ENCODE peak calls at places on chromosomes 1 and 21, in six cellular contexts. One of them, this sample, is unnamed.

GRCh38 chr1:225972344-225973152 is 26.6 kb downstream of the SDE2 start:
- DNase-seq in heart left ventricle: no peak
- DNase-seq in breast epithelium: no peak
- DNase-seq in HepG2: no peak
- DNase-seq in esophagus squamous epithelium: no peak
- DNase-seq in IMR-90: no peak
- DNase-seq in this sample: no peak

GRCh38 chr21:26969971-26970725 is 3.3 kb upstream of the ADAMTS5 start:
- DNase-seq in heart left ventricle: no peak
- DNase-seq in breast epithelium: no peak
- DNase-seq in HepG2: no peak
- DNase-seq in esophagus squamous epithelium: no peak
- DNase-seq in IMR-90: peak
- DNase-seq in this sample: no peak

GRCh38 chr1:225651376-225651871 is 1.5 kb downstream of the ENAH start:
- DNase-seq in heart left ventricle: no peak
- DNase-seq in breast epithelium: no peak
- DNase-seq in HepG2: no peak
- DNase-seq in esophagus squamous epithelium: no peak
- DNase-seq in IMR-90: peak
- DNase-seq in this sample: no peak

GRCh38 chr1:235423214-235423652 is 56.0 kb downstream of the TBCE start:
- DNase-seq in heart left ventricle: no peak
- DNase-seq in breast epithelium: no peak
- DNase-seq in HepG2: no peak
- DNase-seq in esophagus squamous epithelium: no peak
- DNase-seq in IMR-90: no peak
- DNase-seq in this sample: no peak

GRCh38 chr1:54814148-54814498 is 13.0 kb upstream of the TTC22 start:
- DNase-seq in heart left ventricle: no peak
- DNase-seq in breast epithelium: no peak
- DNase-seq in HepG2: no peak
- DNase-seq in esophagus squamous epithelium: no peak
- DNase-seq in IMR-90: no peak
- DNase-seq in this sample: no peak

GRCh38 chr21:31564439-31564838 is 95.1 kb upstream of the SOD1 start:
- DNase-seq in heart left ventricle: no peak
- DNase-seq in breast epithelium: no peak
- DNase-seq in HepG2: no peak
- DNase-seq in esophagus squamous epithelium: no peak
- DNase-seq in IMR-90: no peak
- DNase-seq in this sample: no peak

GRCh38 chr1:11594222-11594621 is 60.0 kb downstream of the FBXO2 start:
- DNase-seq in heart left ventricle: no peak
- DNase-seq in breast epithelium: no peak
- DNase-seq in HepG2: peak
- DNase-seq in esophagus squamous epithelium: no peak
- DNase-seq in IMR-90: peak
- DNase-seq in this sample: no peak

GRCh38 chr1:60621524-60621923 is 460.8 kb upstream of the NFIA start:
- DNase-seq in heart left ventricle: no peak
- DNase-seq in breast epithelium: no peak
- DNase-seq in HepG2: no peak
- DNase-seq in esophagus squamous epithelium: no peak
- DNase-seq in IMR-90: no peak
- DNase-seq in this sample: peak

GRCh38 chr1:38559180-38559874 is 300.2 kb downstream of the RRAGC start:
- DNase-seq in heart left ventricle: peak
- DNase-seq in breast epithelium: no peak
- DNase-seq in HepG2: no peak
- DNase-seq in esophagus squamous epithelium: peak
- DNase-seq in IMR-90: no peak
- DNase-seq in this sample: peak

GRCh38 chr1:221203224-221204054 is 324.2 kb downstream of the HLX start:
- DNase-seq in heart left ventricle: peak
- DNase-seq in breast epithelium: peak
- DNase-seq in HepG2: peak
- DNase-seq in esophagus squamous epithelium: peak
- DNase-seq in IMR-90: peak
- DNase-seq in this sample: peak

GRCh38 chr1:2534315-2534714 is 4.3 kb upstream of the HES5 start:
- DNase-seq in heart left ventricle: no peak
- DNase-seq in breast epithelium: no peak
- DNase-seq in HepG2: no peak
- DNase-seq in esophagus squamous epithelium: no peak
- DNase-seq in IMR-90: no peak
- DNase-seq in this sample: no peak

GRCh38 chr1:193538690-193539089 is 352.3 kb upstream of the B3GALT2 start:
- DNase-seq in heart left ventricle: no peak
- DNase-seq in breast epithelium: no peak
- DNase-seq in HepG2: no peak
- DNase-seq in esophagus squamous epithelium: no peak
- DNase-seq in IMR-90: no peak
- DNase-seq in this sample: no peak

GRCh38 chr21:37407719-37408455 is 41.3 kb downstream of the DYRK1A start:
- DNase-seq in heart left ventricle: no peak
- DNase-seq in breast epithelium: no peak
- DNase-seq in HepG2: no peak
- DNase-seq in esophagus squamous epithelium: no peak
- DNase-seq in IMR-90: peak
- DNase-seq in this sample: no peak

GRCh38 chr1:17538428-17539130 is 919 bp upstream of the ARHGEF10L start:
- DNase-seq in heart left ventricle: no peak
- DNase-seq in breast epithelium: peak
- DNase-seq in HepG2: peak
- DNase-seq in esophagus squamous epithelium: no peak
- DNase-seq in IMR-90: peak
- DNase-seq in this sample: peak

GRCh38 chr1:160420881-160421842 is 20.8 kb downstream of the VANGL2 start:
- DNase-seq in heart left ventricle: no peak
- DNase-seq in breast epithelium: no peak
- DNase-seq in HepG2: no peak
- DNase-seq in esophagus squamous epithelium: no peak
- DNase-seq in IMR-90: no peak
- DNase-seq in this sample: no peak

GRCh38 chr1:116164056-116164889 is 53.1 kb downstream of the MAB21L3 start:
- DNase-seq in heart left ventricle: peak
- DNase-seq in breast epithelium: no peak
- DNase-seq in HepG2: no peak
- DNase-seq in esophagus squamous epithelium: no peak
- DNase-seq in IMR-90: no peak
- DNase-seq in this sample: no peak

GRCh38 chr1:41751804-41752513 is 166.8 kb downstream of the HIVEP3 start:
- DNase-seq in heart left ventricle: no peak
- DNase-seq in breast epithelium: no peak
- DNase-seq in HepG2: no peak
- DNase-seq in esophagus squamous epithelium: no peak
- DNase-seq in IMR-90: peak
- DNase-seq in this sample: peak

GRCh38 chr1:116556289-116557006 is 14.4 kb downstream of the CD58 start:
- DNase-seq in heart left ventricle: no peak
- DNase-seq in breast epithelium: no peak
- DNase-seq in HepG2: no peak
- DNase-seq in esophagus squamous epithelium: no peak
- DNase-seq in IMR-90: peak
- DNase-seq in this sample: no peak

GRCh38 chr1:9231648-9232332 is 2.8 kb upstream of the H6PD start:
- DNase-seq in heart left ventricle: no peak
- DNase-seq in breast epithelium: no peak
- DNase-seq in HepG2: no peak
- DNase-seq in esophagus squamous epithelium: no peak
- DNase-seq in IMR-90: peak
- DNase-seq in this sample: no peak

GRCh38 chr1:36740446-36740845 is 257.7 kb upstream of the CSF3R start:
- DNase-seq in heart left ventricle: no peak
- DNase-seq in breast epithelium: no peak
- DNase-seq in HepG2: no peak
- DNase-seq in esophagus squamous epithelium: no peak
- DNase-seq in IMR-90: no peak
- DNase-seq in this sample: no peak

GRCh38 chr1:41347276-41347675 is 14.0 kb upstream of the FOXO6 start:
- DNase-seq in heart left ventricle: no peak
- DNase-seq in breast epithelium: peak
- DNase-seq in HepG2: no peak
- DNase-seq in esophagus squamous epithelium: no peak
- DNase-seq in IMR-90: no peak
- DNase-seq in this sample: no peak

GRCh38 chr1:108560143-108560429 is 186 bp downstream of the EEIG2 start:
- DNase-seq in heart left ventricle: no peak
- DNase-seq in breast epithelium: no peak
- DNase-seq in HepG2: no peak
- DNase-seq in esophagus squamous epithelium: no peak
- DNase-seq in IMR-90: no peak
- DNase-seq in this sample: no peak

GRCh38 chr1:108561145-108561458 is 1.2 kb downstream of the EEIG2 start:
- DNase-seq in heart left ventricle: no peak
- DNase-seq in breast epithelium: no peak
- DNase-seq in HepG2: no peak
- DNase-seq in esophagus squamous epithelium: no peak
- DNase-seq in IMR-90: no peak
- DNase-seq in this sample: no peak

GRCh38 chr1:108561731-108562326 is 1.9 kb downstream of the EEIG2 start:
- DNase-seq in heart left ventricle: peak
- DNase-seq in breast epithelium: no peak
- DNase-seq in HepG2: peak
- DNase-seq in esophagus squamous epithelium: peak
- DNase-seq in IMR-90: no peak
- DNase-seq in this sample: peak

GRCh38 chr1:108559215-108560142 is at the start of gene EEIG2:
- DNase-seq in heart left ventricle: peak
- DNase-seq in breast epithelium: peak
- DNase-seq in HepG2: peak
- DNase-seq in esophagus squamous epithelium: peak
- DNase-seq in IMR-90: peak
- DNase-seq in this sample: peak

GRCh38 chr1:108560430-108561144 is 687 bp downstream of the EEIG2 start:
- DNase-seq in heart left ventricle: peak
- DNase-seq in breast epithelium: peak
- DNase-seq in HepG2: peak
- DNase-seq in esophagus squamous epithelium: peak
- DNase-seq in IMR-90: peak
- DNase-seq in this sample: peak
- TF ChIP-seq POLR2A in heart left ventricle: no peak
- TF ChIP-seq POLR2A in breast epithelium: no peak
- TF ChIP-seq POLR2A in HepG2: no peak
- TF ChIP-seq POLR2A in esophagus squamous epithelium: peak
- TF ChIP-seq POLR2A in IMR-90: no peak
- TF ChIP-seq POLR2A in this sample: no peak

DNA sequence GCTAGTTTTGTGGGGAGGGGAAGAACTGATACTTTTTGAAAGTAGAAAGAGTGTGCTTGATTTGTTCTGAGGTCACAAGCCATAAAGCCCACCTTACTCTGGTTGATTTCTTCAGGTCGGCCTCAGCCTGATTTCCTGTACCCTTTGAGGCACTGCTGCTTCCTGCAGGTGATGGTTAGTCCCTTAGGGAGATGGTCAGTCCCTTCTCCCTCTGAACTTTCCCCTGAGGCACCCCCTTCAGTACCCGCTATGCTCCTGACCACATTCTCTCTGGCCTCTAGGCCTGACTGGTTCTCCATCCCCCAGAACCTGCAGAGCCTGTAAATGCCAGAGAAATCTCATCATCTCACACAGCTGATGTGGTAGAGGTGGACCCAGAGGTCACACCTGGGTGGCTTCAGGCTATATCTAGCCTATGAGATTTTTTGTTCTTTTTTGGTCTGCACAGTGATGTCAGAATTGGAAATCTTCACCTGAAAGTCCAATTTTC is 15.0 kb upstream of the ID3 start:
- DNase-seq in heart left ventricle: no peak
- DNase-seq in breast epithelium: no peak
- DNase-seq in HepG2: no peak
- DNase-seq in esophagus squamous epithelium: no peak
- DNase-seq in IMR-90: no peak
- DNase-seq in this sample: no peak
- H3K27ac ChIP-seq in heart left ventricle: no peak
- H3K27ac ChIP-seq in breast epithelium: no peak
- H3K27ac ChIP-seq in HepG2: no peak
- H3K27ac ChIP-seq in esophagus squamous epithelium: no peak
- H3K27ac ChIP-seq in IMR-90: no peak
- H3K27ac ChIP-seq in this sample: no peak

GRCh38 chr1:184383772-184384323 is 3.0 kb upstream of the C1orf21 start:
- DNase-seq in heart left ventricle: no peak
- DNase-seq in breast epithelium: no peak
- DNase-seq in HepG2: no peak
- DNase-seq in esophagus squamous epithelium: no peak
- DNase-seq in IMR-90: no peak
- DNase-seq in this sample: no peak

GRCh38 chr1:184380468-184380867 is 6.4 kb upstream of the C1orf21 start:
- DNase-seq in heart left ventricle: no peak
- DNase-seq in breast epithelium: no peak
- DNase-seq in HepG2: no peak
- DNase-seq in esophagus squamous epithelium: no peak
- DNase-seq in IMR-90: no peak
- DNase-seq in this sample: no peak

GRCh38 chr1:184376359-184376758 is 10.5 kb upstream of the C1orf21 start:
- DNase-seq in heart left ventricle: no peak
- DNase-seq in breast epithelium: no peak
- DNase-seq in HepG2: no peak
- DNase-seq in esophagus squamous epithelium: no peak
- DNase-seq in IMR-90: no peak
- DNase-seq in this sample: no peak

GRCh38 chr1:184379111-184379752 is 7.6 kb upstream of the C1orf21 start:
- DNase-seq in heart left ventricle: no peak
- DNase-seq in breast epithelium: no peak
- DNase-seq in HepG2: no peak
- DNase-seq in esophagus squamous epithelium: no peak
- DNase-seq in IMR-90: no peak
- DNase-seq in this sample: no peak
- TF ChIP-seq CTCF in heart left ventricle: no peak
- TF ChIP-seq CTCF in breast epithelium: no peak
- TF ChIP-seq CTCF in HepG2: no peak
- TF ChIP-seq CTCF in esophagus squamous epithelium: no peak
- TF ChIP-seq CTCF in IMR-90: no peak
- TF ChIP-seq CTCF in this sample: no peak

GRCh38 chr1:205680073-205680851 is at the start of gene SLC45A3:
- DNase-seq in heart left ventricle: peak
- DNase-seq in breast epithelium: no peak
- DNase-seq in HepG2: no peak
- DNase-seq in esophagus squamous epithelium: no peak
- DNase-seq in IMR-90: no peak
- DNase-seq in this sample: peak
- TF ChIP-seq POLR2A in heart left ventricle: no peak
- TF ChIP-seq POLR2A in breast epithelium: no peak
- TF ChIP-seq POLR2A in HepG2: no peak
- TF ChIP-seq POLR2A in esophagus squamous epithelium: no peak
- TF ChIP-seq POLR2A in IMR-90: no peak
- TF ChIP-seq POLR2A in this sample: no peak

This sample was measured in body of pancreas.